ENCODE peak calls at places on chromosomes 16 and 17, in nine cellular contexts. F, G, Y, U, Z, O, H, R and I are unnamed samples.

GRCh38 chr16:23423496-23424049 is 29.4 kb downstream of the COG7 start:
- DNase-seq in F (no peak), G (no peak), Y (no peak), U (no peak), Z (no peak), O (no peak), H (peak), R (peak), I (peak)

GRCh38 chr16:1788095-1788707 is 5.3 kb downstream of the IGFALS start:
- DNase-seq in F (no peak), G (peak), Y (no peak), U (no peak), Z (no peak), O (no peak), H (no peak), R (peak), I (no peak)

GRCh38 chr17:72151565-72152391 is 31.0 kb downstream of the SOX9 start:
- DNase-seq in F (no peak), G (peak), Y (no peak), U (peak), Z (no peak), O (no peak), H (peak), R (peak), I (peak)

GRCh38 chr17:78082988-78083387 is 45.6 kb downstream of the TMC6 start:
- DNase-seq in F (no peak), G (no peak), Y (no peak), U (no peak), Z (no peak), O (no peak), H (no peak), R (no peak), I (no peak)

GRCh38 chr16:2981177-2981898 is 1.1 kb upstream of the PKMYT1 start:
- DNase-seq in F (no peak), G (peak), Y (no peak), U (no peak), Z (no peak), O (no peak), H (no peak), R (no peak), I (no peak)

GRCh38 chr17:29929006-29929543 is 953 bp downstream of the SSH2 start:
- DNase-seq in F (no peak), G (peak), Y (no peak), U (no peak), Z (no peak), O (peak), H (peak), R (no peak), I (no peak)

GRCh38 chr16:83652898-83653297 is 154.9 kb upstream of the HSBP1 start:
- DNase-seq in F (no peak), G (no peak), Y (no peak), U (no peak), Z (no peak), O (no peak), H (peak), R (no peak), I (no peak)

GRCh38 chr16:14576069-14576468 is 54.0 kb downstream of the PARN start:
- DNase-seq in F (no peak), G (no peak), Y (no peak), U (no peak), Z (no peak), O (no peak), H (no peak), R (no peak), I (no peak)

GRCh38 chr16:58511933-58512815 is 3.1 kb upstream of the SETD6 start:
- DNase-seq in F (no peak), G (peak), Y (no peak), U (no peak), Z (peak), O (peak), H (peak), R (peak), I (peak)

GRCh38 chr17:50260501-50260911 is 13.8 kb upstream of the TMEM92 start:
- DNase-seq in F (no peak), G (peak), Y (no peak), U (no peak), Z (no peak), O (no peak), H (no peak), R (no peak), I (no peak)

GRCh38 chr16:813204-813915 is 12.8 kb upstream of the GNG13 start:
- DNase-seq in F (no peak), G (peak), Y (no peak), U (peak), Z (peak), O (no peak), H (peak), R (peak), I (peak)

GRCh38 chr16:88424536-88425230 is 28.4 kb upstream of the ZFPM1 start:
- DNase-seq in F (no peak), G (peak), Y (no peak), U (no peak), Z (no peak), O (peak), H (peak), R (no peak), I (no peak)

GRCh38 chr17:57372156-57372555 is 115.8 kb downstream of the MSI2 start:
- DNase-seq in F (no peak), G (no peak), Y (no peak), U (no peak), Z (no peak), O (no peak), H (peak), R (no peak), I (no peak)

GRCh38 chr17:64133546-64134215 is 3.7 kb upstream of the ERN1 start:
- DNase-seq in F (no peak), G (peak), Y (no peak), U (no peak), Z (no peak), O (peak), H (peak), R (no peak), I (peak)

GRCh38 chr16:68275611-68276191 is 11.4 kb downstream of the SLC7A6 start:
- DNase-seq in F (no peak), G (no peak), Y (no peak), U (no peak), Z (no peak), O (no peak), H (peak), R (no peak), I (no peak)

GRCh38 chr17:49327835-49328784 is 33.9 kb downstream of the ZNF652 start:
- DNase-seq in F (no peak), G (no peak), Y (no peak), U (no peak), Z (no peak), O (no peak), H (no peak), R (no peak), I (no peak)

GRCh38 chr17:65662166-65662565 is 100.7 kb upstream of the AXIN2 start:
- DNase-seq in F (no peak), G (no peak), Y (no peak), U (no peak), Z (no peak), O (no peak), H (no peak), R (no peak), I (peak)